ENCODE peak calls at places on chromosomes 2 and 18, in six cellular contexts. C is stomach, N is mucosa of descending colon, O is IMR-90, Q is K562, G is adrenal gland. H is an unnamed sample. For H3K36me3 and H3K4me1, the result is how much of the 10 kb centered on the place peaks cover.

GRCh38 chr2:205563646-205564045 is 118.7 kb upstream of the NRP2 start:
- DNase-seq in C (no peak), N (peak), O (no peak), Q (peak), G (no peak), H (no peak)

GRCh38 chr2:152693033-152693432 is 24.2 kb downstream of the PRPF40A start:
- DNase-seq in C (no peak), N (no peak), O (no peak), Q (no peak), G (no peak), H (no peak)

GRCh38 chr2:111071480-111072143 is 49.1 kb upstream of the BCL2L11 start:
- DNase-seq in C (no peak), N (peak), O (peak), Q (no peak), G (no peak), H (no peak)

GRCh38 chr18:22467760-22468553 is 50.2 kb upstream of the CTAGE1 start:
- DNase-seq in C (no peak), N (no peak), O (peak), Q (peak), G (peak), H (no peak)

GRCh38 chr2:46258937-46259781 is 38.0 kb upstream of the EPAS1 start:
- DNase-seq in C (no peak), N (no peak), O (no peak), Q (peak), G (peak), H (no peak)

GRCh38 chr2:226903179-226903578 is 67.3 kb downstream of the RHBDD1 start:
- DNase-seq in C (no peak), N (no peak), O (peak), Q (no peak), G (peak), H (no peak)

GRCh38 chr2:96642564-96643350 is at the start of gene FER1L5:
- DNase-seq in C (no peak), N (no peak), O (peak), Q (peak), G (no peak), H (no peak)

GRCh38 chr2:112690853-112691390 is 29.9 kb upstream of the NT5DC4 start:
- DNase-seq in C (peak), N (peak), O (peak), Q (peak), G (peak), H (peak)

GRCh38 chr2:135409436-135409835 is 121.6 kb downstream of the ZRANB3 start:
- DNase-seq in C (no peak), N (no peak), O (no peak), Q (no peak), G (no peak), H (no peak)

GRCh38 chr2:161416294-161416632 is at the start of gene TBR1:
- DNase-seq in C (no peak), N (no peak), O (no peak), Q (no peak), G (no peak), H (no peak)

GRCh38 chr2:85788603-85789002 is 34.8 kb downstream of the ATOH8 start:
- DNase-seq in C (no peak), N (no peak), O (no peak), Q (no peak), G (no peak), H (no peak)

GRCh38 chr18:35671952-35672603 is 90.5 kb downstream of the GALNT1 start:
- DNase-seq in C (no peak), N (peak), O (peak), Q (no peak), G (no peak), H (no peak)

GRCh38 chr2:9752441-9753275 is 90.6 kb upstream of the TAF1B start:
- DNase-seq in C (no peak), N (peak), O (peak), Q (peak), G (no peak), H (no peak)

GRCh38 chr2:171735991-171736710 is 48.9 kb downstream of the DYNC1I2 start:
- DNase-seq in C (no peak), N (no peak), O (no peak), Q (no peak), G (no peak), H (no peak)

GRCh38 chr2:5694016-5694690 is 2.0 kb downstream of the SOX11 start:
- DNase-seq in C (no peak), N (no peak), O (peak), Q (no peak), G (no peak), H (no peak)
- TF ChIP-seq CTCF in C (no peak), N (no peak), O (no peak), Q (no peak), G (no peak), H (no peak)

DNA sequence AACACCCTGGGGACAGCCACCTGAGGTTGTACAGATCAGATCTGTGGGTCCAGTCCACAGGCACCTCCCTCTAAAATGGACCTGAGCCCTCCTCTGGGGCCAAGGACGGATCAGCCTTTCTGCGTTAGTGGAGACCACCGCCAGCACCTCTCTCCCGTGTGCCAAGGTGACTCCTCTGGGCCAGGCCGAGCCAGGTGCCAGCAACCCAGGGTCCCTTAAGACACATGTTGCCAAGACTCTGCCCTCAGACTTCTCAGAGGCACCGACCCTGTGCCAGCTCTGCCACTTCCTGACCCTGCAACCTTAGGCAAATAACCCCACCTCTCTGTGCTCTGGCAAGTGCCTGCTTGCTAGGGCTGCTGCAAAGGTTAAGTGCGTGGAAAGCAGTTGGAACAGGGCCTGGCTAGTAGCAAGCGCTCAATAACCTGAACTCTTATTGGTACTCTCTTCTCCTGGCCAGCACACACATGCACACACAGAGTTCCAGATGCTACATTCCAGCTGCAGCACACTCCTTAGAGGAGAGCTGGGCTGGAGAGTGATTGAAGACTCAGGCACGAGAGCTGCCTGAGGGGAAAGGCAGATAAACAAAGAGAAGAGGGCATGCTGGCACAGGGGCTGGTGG is 105.6 kb downstream of the TNS1 start:
- DNase-seq in C (peak), N (no peak), O (no peak), Q (no peak), G (peak), H (peak)
- H3K36me3 ChIP-seq in C (half or more), N (under half), O (half or more), Q (under half), G (half or more), H (half or more)

DNA sequence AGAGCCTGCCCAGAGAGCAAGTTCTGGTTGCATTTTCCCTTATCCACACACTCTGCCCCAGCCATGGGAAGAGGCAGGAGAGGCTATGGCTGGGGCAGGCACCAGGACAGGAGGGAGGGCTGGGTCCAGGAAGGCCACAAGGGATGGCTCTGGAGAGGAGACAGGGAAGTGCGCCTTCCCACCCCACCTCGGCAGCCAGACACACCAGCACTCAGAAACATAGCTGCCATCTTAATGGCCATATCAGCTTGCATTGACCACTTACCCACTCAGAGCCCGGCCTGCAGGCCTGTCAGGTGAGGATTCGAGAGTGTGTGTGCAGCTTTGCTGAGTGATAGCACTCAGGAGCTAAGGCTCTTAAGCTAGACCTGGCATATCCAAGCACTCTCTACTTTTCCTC is 148.1 kb downstream of the TNS1 start:
- DNase-seq in C (no peak), N (no peak), O (no peak), Q (no peak), G (no peak), H (no peak)
- H3K4me1 ChIP-seq in C (half or more), N (under half), O (under half), Q (under half), G (under half), H (under half)

GRCh38 chr2:64768426-64769033 is 114.8 kb upstream of the SERTAD2 start:
- DNase-seq in C (no peak), N (peak), O (no peak), Q (no peak), G (no peak), H (no peak)

GRCh38 chr2:64766841-64767669 is 113.3 kb upstream of the SERTAD2 start:
- DNase-seq in C (no peak), N (no peak), O (peak), Q (peak), G (no peak), H (no peak)

GRCh38 chr2:64770137-64770780 is 116.5 kb upstream of the SERTAD2 start:
- DNase-seq in C (no peak), N (no peak), O (peak), Q (peak), G (no peak), H (no peak)

GRCh38 chr2:64769392-64770044 is 115.8 kb upstream of the SERTAD2 start:
- DNase-seq in C (no peak), N (peak), O (no peak), Q (no peak), G (no peak), H (no peak)

GRCh38 chr2:64767670-64768425 is 114.1 kb upstream of the SERTAD2 start:
- DNase-seq in C (peak), N (peak), O (peak), Q (peak), G (peak), H (peak)
- TF ChIP-seq CTCF in C (no peak), N (no peak), O (no peak), Q (peak), G (no peak), H (no peak)

DNA sequence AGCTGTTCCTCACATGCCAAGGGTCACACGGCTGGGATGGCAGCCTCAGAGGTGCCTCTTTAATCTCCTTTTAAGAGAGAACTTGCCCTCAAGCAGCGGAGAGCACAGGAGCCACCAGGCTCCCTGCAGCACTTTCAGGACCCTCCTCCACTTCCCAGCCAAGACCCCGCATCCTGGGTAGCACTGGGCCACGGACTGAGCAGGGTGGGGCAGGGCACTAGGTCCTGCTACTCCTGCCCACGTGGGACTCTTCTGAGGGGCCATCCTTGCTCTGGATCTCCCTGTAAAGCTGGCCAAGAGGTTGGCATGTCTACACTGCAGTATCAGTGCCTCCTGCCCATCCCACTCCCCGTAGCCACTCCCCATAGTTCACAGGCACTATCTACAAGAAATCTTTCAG is 175.3 kb upstream of the GLI2 start:
- DNase-seq in C (no peak), N (no peak), O (no peak), Q (no peak), G (no peak), H (no peak)
- H3K36me3 ChIP-seq in C (under half), N (under half), O (under half), Q (under half), G (under half), H (under half)

GRCh38 chr18:45102863-45103262 is 422.2 kb downstream of the SETBP1 start:
- DNase-seq in C (no peak), N (no peak), O (no peak), Q (no peak), G (no peak), H (no peak)
- H3K4me1 ChIP-seq in C (under half), N (under half), O (under half), Q (under half), G (under half), H (under half)

GRCh38 chr2:179020156-179020750 is 29.7 kb downstream of the CCDC141 start:
- DNase-seq in C (peak), N (peak), O (no peak), Q (no peak), G (peak), H (no peak)
- TF ChIP-seq CTCF in C (no peak), N (no peak), O (no peak), Q (peak), G (peak), H (no peak)

GRCh38 chr18:63336366-63337099 is 17.0 kb upstream of the BCL2 start:
- DNase-seq in C (no peak), N (no peak), O (peak), Q (no peak), G (peak), H (no peak)
- H3K36me3 ChIP-seq in C (half or more), N (under half), O (under half), Q (under half), G (half or more), H (half or more)

GRCh38 chr2:217959723-217960122 is 43.1 kb downstream of the TNS1 start:
- DNase-seq in C (no peak), N (no peak), O (peak), Q (no peak), G (peak), H (no peak)
- H3K4me1 ChIP-seq in C (half or more), N (under half), O (under half), Q (under half), G (under half), H (under half)

GRCh38 chr2:15786003-15786654 is 154.2 kb upstream of the MYCN start:
- DNase-seq in C (no peak), N (no peak), O (no peak), Q (no peak), G (no peak), H (no peak)
- TF ChIP-seq CTCF in C (no peak), N (no peak), O (no peak), Q (no peak), G (no peak), H (no peak)

H was measured in lung.